ENCODE peak calls at places on chromosomes 2 and 18, in five cellular contexts. D is lung; Z is fibroblast of lung; N is psoas muscle; B is CD8-positive, alpha-beta T cell. C is an unnamed sample.

GRCh38 chr2:48532824-48533223 is 2.9 kb downstream of the STON1 start:
- DNase-seq in D (no peak), Z (peak), N (no peak), B (no peak), C (no peak)

GRCh38 chr2:20223345-20224190 is 1.4 kb downstream of the SDC1 start:
- DNase-seq in D (no peak), Z (peak), N (peak), B (no peak), C (no peak)

GRCh38 chr2:137178955-137179377 is 413.6 kb downstream of the THSD7B start:
- DNase-seq in D (no peak), Z (peak), N (no peak), B (no peak), C (no peak)

GRCh38 chr2:124027182-124027581 is 2.1 kb downstream of the CNTNAP5 start:
- DNase-seq in D (no peak), Z (peak), N (no peak), B (no peak), C (no peak)

GRCh38 chr2:47089083-47089464 is 66.0 kb downstream of the STPG4 start:
- DNase-seq in D (no peak), Z (peak), N (no peak), B (no peak), C (no peak)

GRCh38 chr2:118667366-118667765 is 180.1 kb downstream of the EN1 start:
- DNase-seq in D (no peak), Z (peak), N (no peak), B (no peak), C (no peak)

GRCh38 chr18:40004246-40004645 is 1950.8 kb upstream of the PIK3C3 start:
- DNase-seq in D (no peak), Z (no peak), N (no peak), B (no peak), C (no peak)

GRCh38 chr2:176650811-176651559 is 381.7 kb downstream of the MTX2 start:
- DNase-seq in D (no peak), Z (no peak), N (no peak), B (no peak), C (no peak)

GRCh38 chr18:37222383-37223378 is 342.9 kb downstream of the CELF4 start:
- DNase-seq in D (no peak), Z (no peak), N (no peak), B (no peak), C (no peak)

GRCh38 chr2:203846490-203847105 is 21.0 kb upstream of the CTLA4 start:
- DNase-seq in D (no peak), Z (no peak), N (no peak), B (no peak), C (no peak)

GRCh38 chr2:220969348-220969747 is 602.8 kb downstream of the EPHA4 start:
- DNase-seq in D (no peak), Z (no peak), N (no peak), B (no peak), C (no peak)
- H3K27ac ChIP-seq in D (no peak), Z (no peak), N (no peak), B (no peak), C (no peak)

GRCh38 chr2:200787351-200788128 is 24.2 kb upstream of the BZW1 start:
- DNase-seq in D (no peak), Z (peak), N (no peak), B (no peak), C (no peak)

GRCh38 chr2:200784215-200784614 is 27.5 kb upstream of the BZW1 start:
- DNase-seq in D (no peak), Z (peak), N (no peak), B (no peak), C (no peak)

GRCh38 chr2:200786826-200787225 is 24.9 kb upstream of the BZW1 start:
- DNase-seq in D (no peak), Z (peak), N (no peak), B (no peak), C (no peak)

GRCh38 chr2:200788129-200788718 is 23.5 kb upstream of the BZW1 start:
- DNase-seq in D (no peak), Z (peak), N (no peak), B (no peak), C (no peak)

DNA sequence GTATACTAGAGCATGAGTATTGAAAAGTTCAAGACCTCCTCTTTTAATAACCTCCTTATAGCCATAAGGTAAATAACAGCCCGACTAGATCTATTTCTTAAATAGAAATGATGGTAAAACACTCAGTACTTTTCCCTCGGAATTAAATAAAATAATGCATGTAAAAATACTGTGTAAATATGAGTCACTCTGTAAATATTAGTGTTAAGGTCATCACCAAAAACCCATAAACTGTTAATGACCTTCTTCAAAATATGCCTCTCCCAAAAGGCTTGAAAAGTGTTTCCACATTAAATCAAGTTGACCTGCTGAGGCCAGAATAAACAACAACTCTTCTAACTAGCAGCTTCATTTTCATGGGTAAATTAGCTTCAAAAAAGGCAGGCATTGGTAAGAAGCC is 25.3 kb upstream of the BZW1 start:
- DNase-seq in D (no peak), Z (peak), N (no peak), B (no peak), C (no peak)
- H3K27ac ChIP-seq in D (no peak), Z (peak), N (no peak), B (no peak), C (no peak)

DNA sequence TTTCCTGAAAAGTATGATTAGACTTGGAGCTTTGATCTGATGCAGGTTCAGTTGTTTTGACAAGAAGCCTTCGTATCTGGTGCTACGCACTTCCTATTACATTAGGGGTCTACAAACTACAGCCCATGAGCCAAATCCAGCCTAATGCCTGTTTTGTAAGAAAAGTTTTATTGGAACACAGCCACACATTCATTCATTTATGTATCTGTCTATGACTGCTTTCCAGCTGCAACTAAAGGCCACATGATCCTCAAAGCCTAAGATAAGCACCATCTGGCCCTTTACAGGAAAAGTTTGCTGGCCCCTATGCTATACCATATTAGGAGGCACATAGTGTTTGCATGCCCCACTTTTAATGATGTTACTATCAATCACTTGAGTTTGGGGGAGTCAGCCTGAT is 26.0 kb downstream of the EIF2AK3 start:
- DNase-seq in D (no peak), Z (peak), N (no peak), B (no peak), C (no peak)
- H3K27ac ChIP-seq in D (no peak), Z (no peak), N (peak), B (no peak), C (no peak)

GRCh38 chr2:127410871-127411396 is 7.3 kb upstream of the PROC start:
- DNase-seq in D (peak), Z (peak), N (no peak), B (no peak), C (no peak)
- H3K27ac ChIP-seq in D (peak), Z (peak), N (peak), B (no peak), C (peak)

GRCh38 chr18:75815767-75816166 is 388.3 kb upstream of the SMIM21 start:
- DNase-seq in D (no peak), Z (no peak), N (no peak), B (no peak), C (no peak)

GRCh38 chr18:75809392-75809791 is 381.9 kb upstream of the SMIM21 start:
- DNase-seq in D (no peak), Z (no peak), N (no peak), B (no peak), C (no peak)

GRCh38 chr18:75810481-75810880 is 383.0 kb upstream of the SMIM21 start:
- DNase-seq in D (no peak), Z (peak), N (no peak), B (no peak), C (no peak)

GRCh38 chr18:75811156-75811555 is 383.7 kb upstream of the SMIM21 start:
- DNase-seq in D (no peak), Z (peak), N (no peak), B (no peak), C (no peak)
- H3K27ac ChIP-seq in D (no peak), Z (no peak), N (no peak), B (no peak), C (no peak)

GRCh38 chr2:105754011-105754410 is 9.3 kb downstream of the NCK2 start:
- DNase-seq in D (no peak), Z (no peak), N (no peak), B (peak), C (no peak)
- H3K27ac ChIP-seq in D (peak), Z (no peak), N (no peak), B (peak), C (no peak)

GRCh38 chr2:17576802-17577201 is 36.3 kb downstream of the VSNL1 start:
- DNase-seq in D (no peak), Z (no peak), N (no peak), B (no peak), C (no peak)

GRCh38 chr2:17571681-17572080 is 31.2 kb downstream of the VSNL1 start:
- DNase-seq in D (no peak), Z (peak), N (no peak), B (no peak), C (no peak)

GRCh38 chr2:17574406-17575073 is 34.0 kb downstream of the VSNL1 start:
- DNase-seq in D (no peak), Z (peak), N (no peak), B (no peak), C (no peak)

GRCh38 chr2:17573085-17573805 is 32.7 kb downstream of the VSNL1 start:
- DNase-seq in D (no peak), Z (peak), N (no peak), B (no peak), C (no peak)

DNA sequence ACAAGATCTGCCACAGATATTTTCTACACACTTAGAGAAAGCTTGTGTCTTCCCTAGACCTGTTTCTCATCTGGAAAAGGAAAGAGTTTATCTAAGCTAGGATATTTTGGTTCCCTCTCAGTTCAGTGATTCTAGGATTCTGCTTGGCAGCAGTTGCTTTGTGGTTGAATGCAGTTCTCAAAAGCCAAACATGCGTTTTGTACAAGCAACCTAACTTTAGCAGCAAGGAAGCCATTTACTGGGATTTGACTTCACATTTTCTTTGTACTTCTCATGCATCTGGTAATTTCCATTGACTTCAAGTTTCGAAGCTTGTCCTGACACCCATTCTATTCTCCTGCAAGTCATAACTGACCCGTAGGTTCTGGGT is 33.3 kb downstream of the VSNL1 start:
- DNase-seq in D (no peak), Z (peak), N (no peak), B (no peak), C (no peak)
- H3K27ac ChIP-seq in D (no peak), Z (no peak), N (no peak), B (no peak), C (no peak)

DNA sequence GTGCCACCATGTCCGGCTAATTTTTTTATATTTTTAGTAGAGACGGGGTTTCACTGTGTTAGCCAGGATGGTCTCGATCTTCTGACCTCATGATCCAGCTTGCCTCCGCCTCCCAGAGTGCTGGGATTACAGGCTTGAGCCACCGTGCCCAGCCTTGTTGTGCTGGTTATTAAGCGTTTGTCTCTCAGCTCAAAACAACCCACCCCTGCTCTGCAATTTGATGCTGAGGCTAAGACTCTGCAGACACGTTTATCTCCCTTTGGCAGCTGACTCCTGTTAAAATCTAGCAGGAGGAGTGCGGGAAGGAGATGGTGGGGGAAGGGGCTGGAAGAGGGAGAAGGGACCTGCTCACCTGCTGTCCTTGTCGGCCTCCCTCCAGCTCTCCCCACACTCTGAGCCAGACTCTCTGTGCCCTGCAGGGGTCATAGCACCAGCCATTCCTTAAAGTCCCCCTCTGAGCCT is 29.9 kb upstream of the IMPA2 start:
- DNase-seq in D (no peak), Z (no peak), N (no peak), B (no peak), C (no peak)
- H3K27ac ChIP-seq in D (no peak), Z (no peak), N (peak), B (no peak), C (no peak)

C was measured in substantia nigra.